ENCODE peak calls at places on chromosomes 2 and 18, in eight cellular contexts. V, Y, R, W, O, L, S and B are unnamed samples.
A peak's percentile ranks its signal among the peaks of the same experiment; 100 is the strongest.

GRCh38 chr2:151200844-151201243 is 60.8 kb downstream of the RBM43 start:
- DNase-seq in V (no peak), Y (no peak), R (no peak), W (no peak), O (no peak), L (no peak), S (no peak), B (no peak)

GRCh38 chr2:9255416-9255815 is 48.8 kb downstream of the ASAP2 start:
- DNase-seq in V (no peak), Y (no peak), R (no peak), W (no peak), O (no peak), L (no peak), S (no peak), B (no peak)

GRCh38 chr2:207796585-207797350 is 27.1 kb upstream of the FZD5 start:
- DNase-seq in V (no peak), Y (no peak), R (no peak), W (no peak), O (peak; percentile 64), L (no peak), S (peak; percentile 35), B (peak; percentile 56)

GRCh38 chr18:29383311-29384273 is 1206.7 kb upstream of the CDH2 start:
- DNase-seq in V (no peak), Y (no peak), R (no peak), W (no peak), O (no peak), L (peak; percentile 86), S (peak; percentile 65), B (peak; percentile 10)

GRCh38 chr18:31685097-31686082 is 1.0 kb upstream of the B4GALT6 start:
- DNase-seq in V (peak; percentile 89), Y (peak; percentile 78), R (peak; percentile 88), W (peak; percentile 90), O (peak; percentile 93), L (peak; percentile 85), S (peak; percentile 80), B (peak; percentile 91)

GRCh38 chr2:151315381-151315903 is 26.0 kb upstream of the NMI start:
- DNase-seq in V (no peak), Y (no peak), R (no peak), W (no peak), O (peak; percentile 53), L (no peak), S (peak; percentile 25), B (peak; percentile 82)

GRCh38 chr2:56333812-56334485 is 150.2 kb downstream of the CCDC85A start:
- DNase-seq in V (no peak), Y (no peak), R (no peak), W (no peak), O (no peak), L (no peak), S (peak; percentile 21), B (no peak)

GRCh38 chr2:234863043-234863934 is 88.5 kb upstream of the SH3BP4 start:
- DNase-seq in V (no peak), Y (no peak), R (no peak), W (no peak), O (no peak), L (no peak), S (peak; percentile 84), B (peak; percentile 88)

GRCh38 chr18:11956371-11957308 is 24.7 kb upstream of the IMPA2 start:
- DNase-seq in V (peak; percentile 21), Y (no peak), R (no peak), W (no peak), O (no peak), L (no peak), S (no peak), B (no peak)

GRCh38 chr2:105929506-105929905 is 184.8 kb downstream of the NCK2 start:
- DNase-seq in V (no peak), Y (no peak), R (peak; percentile 44), W (no peak), O (no peak), L (no peak), S (peak; percentile 5), B (peak; percentile 58)

GRCh38 chr2:21981127-21981526 is 857.4 kb downstream of the TDRD15 start:
- DNase-seq in V (no peak), Y (no peak), R (no peak), W (no peak), O (no peak), L (no peak), S (no peak), B (no peak)
- H3K9me3 ChIP-seq in V (no peaks in the 10 kb centered on the region), Y (no peaks in the 10 kb centered on the region), R (peaks cover 4% of the 10 kb centered on the region), W (peaks cover 33% of the 10 kb centered on the region), O (no peaks in the 10 kb centered on the region), L (no peaks in the 10 kb centered on the region), S (no peaks in the 10 kb centered on the region), B (no peaks in the 10 kb centered on the region)

GRCh38 chr2:29114841-29115609 is at the start of gene CLIP4:
- DNase-seq in V (peak; percentile 89), Y (no peak), R (peak; percentile 18), W (peak; percentile 89), O (peak; percentile 70), L (no peak), S (peak; percentile 73), B (peak; percentile 56)
- H3K4me1 ChIP-seq in V (no peaks in the 10 kb centered on the region), Y (peaks cover 5% of the 10 kb centered on the region), R (peaks cover 21% of the 10 kb centered on the region), W (peaks cover 5% of the 10 kb centered on the region), O (peaks cover 2% of the 10 kb centered on the region), L (peaks cover 11% of the 10 kb centered on the region), S (peaks cover 27% of the 10 kb centered on the region), B (peaks cover 6% of the 10 kb centered on the region)

DNA sequence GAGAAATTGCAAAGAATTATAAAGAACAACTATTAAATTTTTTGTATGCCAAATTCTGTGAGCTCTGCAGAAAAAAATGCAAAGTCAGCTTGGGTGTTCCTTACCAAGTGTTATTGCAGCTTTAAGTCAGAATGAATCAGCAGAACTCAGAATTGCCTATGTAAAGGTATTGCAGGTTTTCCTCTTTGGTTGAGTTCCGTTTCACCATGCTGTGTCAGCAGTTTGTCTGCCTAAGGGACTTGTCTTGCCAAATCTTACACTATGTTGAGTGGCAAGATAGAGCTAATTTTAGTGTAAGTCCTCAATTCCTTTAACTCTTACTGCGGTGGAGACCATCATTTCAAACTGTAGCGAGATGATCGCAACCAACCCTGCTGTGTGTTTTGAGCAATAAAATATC is 38.8 kb downstream of the ADAM23 start:
- DNase-seq in V (no peak), Y (no peak), R (no peak), W (no peak), O (no peak), L (peak; percentile 96), S (peak; percentile 1), B (peak; percentile 8)
- H3K4me3 ChIP-seq in V (no peak overlapping the region), Y (no peak overlapping the region), R (no peak overlapping the region), W (no peak overlapping the region), O (no peak overlapping the region), L (no peak overlapping the region), S (no peak overlapping the region), B (no peak overlapping the region)

DNA sequence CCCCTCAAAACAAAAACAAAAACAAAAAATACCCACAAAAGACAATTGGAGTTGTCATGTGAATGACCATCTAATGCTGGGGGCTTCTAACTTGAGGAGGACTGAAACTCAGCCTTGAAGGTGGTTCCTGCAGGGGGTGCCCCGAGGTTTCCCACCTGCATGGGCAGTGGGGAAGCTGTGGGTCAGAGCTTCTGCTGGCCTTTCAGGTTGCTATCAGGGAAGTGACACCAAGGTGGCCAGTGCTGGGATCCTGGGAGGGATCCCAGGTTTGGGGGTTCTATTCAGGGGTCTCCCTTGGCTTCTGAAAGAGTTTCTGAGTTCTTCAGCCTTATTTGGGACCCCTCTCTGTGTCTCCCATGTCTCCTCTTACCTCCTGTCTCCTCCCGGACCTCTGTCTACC is 62.8 kb downstream of the LDLRAD4 start:
- DNase-seq in V (no peak), Y (no peak), R (no peak), W (no peak), O (no peak), L (no peak), S (no peak), B (no peak)
- H3K9me3 ChIP-seq in V (no peaks in the 10 kb centered on the region), Y (no peaks in the 10 kb centered on the region), R (no peaks in the 10 kb centered on the region), W (no peaks in the 10 kb centered on the region), O (no peaks in the 10 kb centered on the region), L (no peaks in the 10 kb centered on the region), S (no peaks in the 10 kb centered on the region), B (no peaks in the 10 kb centered on the region)

GRCh38 chr18:35369126-35369525 is 8.0 kb downstream of the ZNF396 start:
- DNase-seq in V (no peak), Y (peak; percentile 22), R (no peak), W (no peak), O (no peak), L (no peak), S (peak; percentile 30), B (no peak)
- H3K4me1 ChIP-seq in V (no peaks in the 10 kb centered on the region), Y (no peaks in the 10 kb centered on the region), R (no peaks in the 10 kb centered on the region), W (no peaks in the 10 kb centered on the region), O (no peaks in the 10 kb centered on the region), L (no peaks in the 10 kb centered on the region), S (peaks cover 6% of the 10 kb centered on the region), B (no peaks in the 10 kb centered on the region)

DNA sequence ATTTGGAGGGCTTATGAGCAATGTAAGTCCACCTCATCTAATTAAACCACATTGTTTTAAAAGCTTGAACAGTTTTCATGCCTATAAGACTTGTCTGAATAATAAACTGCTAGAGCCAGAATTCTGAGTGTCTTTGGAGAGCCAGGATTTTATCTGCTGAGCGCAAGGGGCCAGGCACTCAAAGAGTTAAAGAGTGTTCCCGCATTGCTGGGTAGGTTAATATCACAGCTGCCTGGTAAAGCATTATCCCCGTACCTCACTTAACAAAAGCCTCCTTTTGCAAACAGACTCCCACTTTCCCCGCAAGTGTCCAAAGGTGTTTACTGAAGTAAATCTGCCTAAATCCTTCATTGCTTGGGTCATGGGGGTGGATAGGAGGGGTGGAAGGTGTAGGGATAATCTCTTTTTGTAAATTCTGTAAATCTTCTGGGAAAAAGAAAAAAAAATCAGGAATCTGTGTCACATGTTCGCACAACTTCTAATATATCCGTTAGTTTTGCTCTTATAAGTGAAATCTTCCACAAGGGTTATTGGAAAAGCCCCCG is 10.8 kb downstream of the ZEB2 start:
- DNase-seq in V (no peak), Y (no peak), R (no peak), W (no peak), O (peak; percentile 63), L (no peak), S (no peak), B (no peak)
- H3K4me3 ChIP-seq in V (peak overlapping the region; percentile 26), Y (no peak overlapping the region), R (no peak overlapping the region), W (no peak overlapping the region), O (peak overlapping the region; percentile 29), L (no peak overlapping the region), S (peak overlapping the region; percentile 79), B (no peak overlapping the region)